ENCODE peak calls at places on chromosomes 2 and 18, in ten cellular contexts. K, V, N, H, I, J, C, M, Z and Q are unnamed samples.

GRCh38 chr2:164287041-164287440 is 334.2 kb downstream of the GRB14 start:
- DNase-seq in N (no peak), C (no peak), Z (no peak), M (no peak), H (peak; percentile 52), J (no peak), I (no peak), K (no peak), V (no peak), Q (no peak)

GRCh38 chr2:164151518-164151917 is 415.7 kb upstream of the FIGN start:
- DNase-seq in J (no peak), N (no peak), K (no peak), V (no peak), M (no peak), Z (peak; percentile 4), H (no peak), I (no peak), C (no peak), Q (no peak)

GRCh38 chr2:16413257-16413656 is 252.4 kb downstream of the CYRIA start:
- DNase-seq in I (no peak), Z (no peak), K (no peak), H (no peak), N (no peak), M (no peak), J (peak; percentile 70), C (peak; percentile 64), V (no peak), Q (no peak)

GRCh38 chr2:62547849-62548248 is 41.9 kb upstream of the TMEM17 start:
- DNase-seq in K (no peak), J (no peak), I (no peak), Z (no peak), V (no peak), C (no peak), M (no peak), H (no peak), N (no peak), Q (no peak)

GRCh38 chr2:212135739-212136138 is 402.9 kb downstream of the ERBB4 start:
- DNase-seq in M (no peak), V (no peak), H (peak; percentile 35), Z (no peak), C (no peak), J (no peak), N (peak; percentile 68), K (no peak), I (no peak), Q (peak; percentile 2)

GRCh38 chr2:207897541-207898353 is 127.6 kb downstream of the PLEKHM3 start:
- DNase-seq in N (no peak), I (no peak), V (no peak), M (no peak), J (no peak), H (no peak), Z (peak; percentile 25), C (no peak), K (peak; percentile 60), Q (no peak)

GRCh38 chr2:239264838-239265651 is 135.8 kb downstream of the HDAC4 start:
- DNase-seq in J (no peak), K (no peak), C (peak; percentile 53), N (peak; percentile 80), Z (peak; percentile 75), I (peak; percentile 56), V (peak; percentile 66), M (no peak), H (no peak), Q (no peak)

GRCh38 chr2:260507-261161 is 3.2 kb downstream of the SH3YL1 start:
- DNase-seq in K (no peak), I (no peak), C (no peak), J (no peak), N (peak; percentile 90), V (no peak), M (no peak), H (no peak), Z (no peak), Q (no peak)

GRCh38 chr2:44295113-44295512 is 19.8 kb downstream of the SLC3A1 start:
- DNase-seq in M (no peak), K (no peak), J (no peak), Z (no peak), I (no peak), N (no peak), V (no peak), H (no peak), C (no peak), Q (no peak)

GRCh38 chr18:46071894-46072867 is at the start of gene PSTPIP2:
- DNase-seq in H (peak; percentile 79), M (no peak), I (peak; percentile 22), Z (peak; percentile 76), J (peak; percentile 71), C (peak; percentile 82), K (peak; percentile 72), V (peak; percentile 79), N (peak; percentile 66), Q (no peak)

GRCh38 chr18:46070232-46070631 is 1.8 kb downstream of the PSTPIP2 start:
- DNase-seq in I (no peak), V (no peak), C (no peak), J (no peak), H (no peak), K (no peak), N (no peak), M (no peak), Z (no peak), Q (no peak)

GRCh38 chr18:46070683-46071614 is 1.1 kb downstream of the PSTPIP2 start:
- DNase-seq in K (no peak), C (no peak), J (no peak), Z (no peak), N (no peak), M (no peak), V (no peak), I (no peak), H (no peak), Q (no peak)

GRCh38 chr18:46072959-46073358 is 899 bp upstream of the PSTPIP2 start:
- DNase-seq in M (no peak), I (no peak), N (no peak), K (no peak), J (no peak), V (no peak), C (no peak), H (no peak), Z (no peak), Q (no peak)

DNA sequence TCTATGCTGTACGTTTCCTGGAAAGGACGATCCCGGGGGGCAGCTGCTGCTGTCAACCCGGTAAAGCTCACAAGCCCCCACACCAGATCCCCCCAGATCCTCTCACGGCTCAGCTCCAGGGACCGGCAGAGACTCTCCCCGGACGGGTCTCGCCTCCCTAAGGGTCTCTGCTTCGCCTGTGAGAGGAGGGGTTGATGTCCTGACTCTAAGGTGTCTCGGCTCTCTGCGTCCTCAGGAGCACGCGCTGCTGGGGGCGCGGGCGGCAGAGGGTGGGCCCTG is 506 bp downstream of the PSTPIP2 start:
- DNase-seq in V (peak; percentile 58), M (no peak), Z (no peak), J (no peak), N (peak; percentile 18), C (no peak), I (no peak), H (no peak), K (peak; percentile 26), Q (no peak)
- H3K4me3 ChIP-seq in V (peak overlapping the region; percentile 65), M (peak overlapping the region; percentile 80), Z (peak overlapping the region; percentile 40), J (peak overlapping the region; percentile 76), N (peak overlapping the region; percentile 79), C (peak overlapping the region; percentile 49), I (peak overlapping the region; percentile 78), H (peak overlapping the region; percentile 47), K (peak overlapping the region; percentile 76), Q (peak overlapping the region; percentile 81)

DNA sequence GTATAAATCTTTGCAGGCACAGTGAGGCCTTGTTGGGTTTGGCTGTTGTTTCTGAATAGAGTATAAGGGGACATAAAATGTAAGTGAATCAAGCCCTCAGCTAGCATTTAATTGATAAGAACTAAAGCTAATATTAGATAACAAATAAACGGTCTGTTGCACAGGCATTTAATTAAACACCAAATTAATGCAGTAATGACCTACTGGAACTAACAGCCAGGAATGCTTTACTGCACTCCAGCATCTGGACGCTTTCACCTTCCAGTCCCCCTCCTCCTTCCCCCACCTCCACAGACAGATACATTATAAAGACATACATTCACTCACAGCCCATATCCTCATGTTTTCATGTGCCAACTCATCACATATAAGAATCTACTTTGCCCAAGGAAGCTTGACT is 337.4 kb upstream of the PIK3C3 start:
- DNase-seq in V (no peak), Z (no peak), J (no peak), K (no peak), I (no peak), H (no peak), C (no peak), M (no peak), N (no peak), Q (no peak)
- H3K4me3 ChIP-seq in V (no peak overlapping the region), Z (no peak overlapping the region), J (no peak overlapping the region), K (no peak overlapping the region), I (no peak overlapping the region), H (no peak overlapping the region), C (no peak overlapping the region), M (no peak overlapping the region), N (no peak overlapping the region), Q (no peak overlapping the region)

GRCh38 chr2:106053581-106053980 is 140.5 kb downstream of the UXS1 start:
- DNase-seq in J (no peak), I (no peak), M (no peak), Z (no peak), C (no peak), V (no peak), N (no peak), H (no peak), K (no peak), Q (no peak)
- H3K4me3 ChIP-seq in J (no peak overlapping the region), I (peak overlapping the region; percentile 15), M (no peak overlapping the region), Z (no peak overlapping the region), C (no peak overlapping the region), V (no peak overlapping the region), N (no peak overlapping the region), H (no peak overlapping the region), K (no peak overlapping the region), Q (no peak overlapping the region)

DNA sequence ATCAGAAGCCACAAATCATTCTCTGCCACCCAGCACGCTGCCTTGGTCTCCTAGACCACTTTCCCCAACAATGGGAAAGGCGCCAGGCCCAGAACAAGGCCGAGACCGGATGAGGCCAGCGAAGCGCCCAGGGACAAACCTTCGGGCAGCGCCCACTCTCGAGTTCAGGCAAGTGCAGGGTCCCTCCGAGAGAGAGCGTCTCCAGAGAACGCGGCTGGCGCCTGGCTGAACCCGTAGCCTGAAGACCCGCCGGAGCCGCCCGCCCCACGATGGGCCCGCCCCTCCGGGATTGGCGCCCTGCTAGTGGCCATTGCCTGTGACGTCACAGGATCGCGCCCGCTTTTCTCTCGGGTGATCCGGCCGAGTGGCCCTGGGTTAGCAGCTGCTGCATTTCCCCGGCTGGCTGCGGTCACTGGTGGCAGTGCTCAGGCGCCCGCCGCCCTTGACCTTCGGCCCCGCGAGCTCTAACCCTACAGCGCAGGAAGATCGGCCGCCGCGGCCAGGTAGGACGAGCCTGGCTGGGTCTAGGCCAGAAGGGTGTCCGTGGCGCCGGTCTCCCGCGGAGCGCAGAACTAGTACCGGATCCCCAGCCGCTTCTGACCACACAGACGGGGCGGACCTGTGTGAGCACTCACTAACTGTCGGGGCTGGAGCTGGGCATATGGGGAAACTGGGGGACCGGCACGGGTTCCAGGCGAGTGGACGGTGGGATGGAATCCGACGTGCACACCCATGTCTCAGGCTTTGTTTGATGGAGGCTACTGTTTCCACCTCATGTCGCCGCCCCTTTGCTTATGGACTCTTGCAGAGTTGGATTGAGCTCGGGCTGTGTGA is at the start of gene FAHD2A:
- DNase-seq in N (peak; percentile 93), K (peak; percentile 97), C (peak; percentile 99), I (peak; percentile 67), V (peak; percentile 99), M (no peak), H (peak; percentile 96), Z (peak; percentile 99), J (peak; percentile 98), Q (peak; percentile 47)
- H3K4me3 ChIP-seq in N (peak within 1 kb of the TSS; percentile 77), K (peak within 1 kb of the TSS; percentile 93), C (peak within 1 kb of the TSS; percentile 89), I (peak within 1 kb of the TSS; percentile 100), V (peak within 1 kb of the TSS; percentile 95), M (peak within 1 kb of the TSS; percentile 96), H (peak within 1 kb of the TSS; percentile 89), Z (peak within 1 kb of the TSS; percentile 30), J (peak within 1 kb of the TSS; percentile 91), Q (peak within 1 kb of the TSS; percentile 99)